ENCODE peak calls at places on chromosomes 16 and 17, in nine cellular contexts. One of them, this sample, is unnamed.

GRCh38 chr17:1727258-1727789 is 2.8 kb downstream of the WDR81 start:
- DNase-seq in NCI-H2029: no peak
- DNase-seq in amygdala: no peak
- DNase-seq in stimulated activated CD8-positive, alpha-beta memory T cell treated with anti-CD3 and anti-CD28 coated beads, Interleukin-2, amount 100 ng/mL, for 48 hours: no peak
- DNase-seq in GM12891: no peak
- DNase-seq in thoracic aorta: no peak
- DNase-seq in T47D: no peak
- DNase-seq in activated naive CD8-positive, alpha-beta T cell treated with anti-CD3 and anti-CD28 coated beads for 36 hours: no peak
- DNase-seq in fibroblast of pulmonary artery: no peak
- DNase-seq in this sample: no peak

GRCh38 chr17:63941162-63941561 is 9.0 kb upstream of the CD79B start:
- DNase-seq in NCI-H2029: no peak
- DNase-seq in amygdala: no peak
- DNase-seq in stimulated activated CD8-positive, alpha-beta memory T cell treated with anti-CD3 and anti-CD28 coated beads, Interleukin-2, amount 100 ng/mL, for 48 hours: no peak
- DNase-seq in GM12891: no peak
- DNase-seq in thoracic aorta: no peak
- DNase-seq in T47D: no peak
- DNase-seq in activated naive CD8-positive, alpha-beta T cell treated with anti-CD3 and anti-CD28 coated beads for 36 hours: no peak
- DNase-seq in fibroblast of pulmonary artery: no peak
- DNase-seq in this sample: no peak

GRCh38 chr16:85819711-85820110 is 20.2 kb downstream of the COX4I1 start:
- DNase-seq in NCI-H2029: no peak
- DNase-seq in amygdala: no peak
- DNase-seq in stimulated activated CD8-positive, alpha-beta memory T cell treated with anti-CD3 and anti-CD28 coated beads, Interleukin-2, amount 100 ng/mL, for 48 hours: no peak
- DNase-seq in GM12891: no peak
- DNase-seq in thoracic aorta: no peak
- DNase-seq in T47D: no peak
- DNase-seq in activated naive CD8-positive, alpha-beta T cell treated with anti-CD3 and anti-CD28 coated beads for 36 hours: no peak
- DNase-seq in fibroblast of pulmonary artery: no peak
- DNase-seq in this sample: no peak

GRCh38 chr16:67942510-67943255 is 1.2 kb downstream of the LCAT start:
- DNase-seq in NCI-H2029: no peak
- DNase-seq in amygdala: peak; percentile 39
- DNase-seq in stimulated activated CD8-positive, alpha-beta memory T cell treated with anti-CD3 and anti-CD28 coated beads, Interleukin-2, amount 100 ng/mL, for 48 hours: no peak
- DNase-seq in GM12891: no peak
- DNase-seq in thoracic aorta: no peak
- DNase-seq in T47D: no peak
- DNase-seq in activated naive CD8-positive, alpha-beta T cell treated with anti-CD3 and anti-CD28 coated beads for 36 hours: no peak
- DNase-seq in fibroblast of pulmonary artery: no peak
- DNase-seq in this sample: peak; percentile 96

GRCh38 chr17:50520483-50520882 is 12.1 kb upstream of the EPN3 start:
- DNase-seq in NCI-H2029: no peak
- DNase-seq in amygdala: no peak
- DNase-seq in stimulated activated CD8-positive, alpha-beta memory T cell treated with anti-CD3 and anti-CD28 coated beads, Interleukin-2, amount 100 ng/mL, for 48 hours: no peak
- DNase-seq in GM12891: no peak
- DNase-seq in thoracic aorta: no peak
- DNase-seq in T47D: no peak
- DNase-seq in activated naive CD8-positive, alpha-beta T cell treated with anti-CD3 and anti-CD28 coated beads for 36 hours: no peak
- DNase-seq in fibroblast of pulmonary artery: no peak
- DNase-seq in this sample: no peak

GRCh38 chr17:40727447-40728231 is 24.1 kb upstream of the KRT24 start:
- DNase-seq in NCI-H2029: no peak
- DNase-seq in amygdala: no peak
- DNase-seq in stimulated activated CD8-positive, alpha-beta memory T cell treated with anti-CD3 and anti-CD28 coated beads, Interleukin-2, amount 100 ng/mL, for 48 hours: no peak
- DNase-seq in GM12891: peak; percentile 29
- DNase-seq in thoracic aorta: no peak
- DNase-seq in T47D: no peak
- DNase-seq in activated naive CD8-positive, alpha-beta T cell treated with anti-CD3 and anti-CD28 coated beads for 36 hours: no peak
- DNase-seq in fibroblast of pulmonary artery: peak; percentile 13
- DNase-seq in this sample: no peak

GRCh38 chr17:7755095-7755890 is 37.7 kb downstream of the DNAH2 start:
- DNase-seq in NCI-H2029: no peak
- DNase-seq in amygdala: no peak
- DNase-seq in stimulated activated CD8-positive, alpha-beta memory T cell treated with anti-CD3 and anti-CD28 coated beads, Interleukin-2, amount 100 ng/mL, for 48 hours: no peak
- DNase-seq in GM12891: no peak
- DNase-seq in thoracic aorta: no peak
- DNase-seq in T47D: no peak
- DNase-seq in activated naive CD8-positive, alpha-beta T cell treated with anti-CD3 and anti-CD28 coated beads for 36 hours: no peak
- DNase-seq in fibroblast of pulmonary artery: no peak
- DNase-seq in this sample: no peak

GRCh38 chr16:20897253-20897896 is 2.8 kb downstream of the DCUN1D3 start:
- DNase-seq in NCI-H2029: no peak
- DNase-seq in amygdala: no peak
- DNase-seq in stimulated activated CD8-positive, alpha-beta memory T cell treated with anti-CD3 and anti-CD28 coated beads, Interleukin-2, amount 100 ng/mL, for 48 hours: no peak
- DNase-seq in GM12891: no peak
- DNase-seq in thoracic aorta: no peak
- DNase-seq in T47D: no peak
- DNase-seq in activated naive CD8-positive, alpha-beta T cell treated with anti-CD3 and anti-CD28 coated beads for 36 hours: no peak
- DNase-seq in fibroblast of pulmonary artery: peak; percentile 72
- DNase-seq in this sample: peak; percentile 51

GRCh38 chr16:84438971-84439696 is 65.3 kb downstream of the MEAK7 start:
- DNase-seq in NCI-H2029: no peak
- DNase-seq in amygdala: no peak
- DNase-seq in stimulated activated CD8-positive, alpha-beta memory T cell treated with anti-CD3 and anti-CD28 coated beads, Interleukin-2, amount 100 ng/mL, for 48 hours: no peak
- DNase-seq in GM12891: no peak
- DNase-seq in thoracic aorta: no peak
- DNase-seq in T47D: no peak
- DNase-seq in activated naive CD8-positive, alpha-beta T cell treated with anti-CD3 and anti-CD28 coated beads for 36 hours: no peak
- DNase-seq in fibroblast of pulmonary artery: no peak
- DNase-seq in this sample: no peak

GRCh38 chr16:80459331-80459777 is 81.4 kb upstream of the DYNLRB2 start:
- DNase-seq in NCI-H2029: no peak
- DNase-seq in amygdala: no peak
- DNase-seq in stimulated activated CD8-positive, alpha-beta memory T cell treated with anti-CD3 and anti-CD28 coated beads, Interleukin-2, amount 100 ng/mL, for 48 hours: no peak
- DNase-seq in GM12891: no peak
- DNase-seq in thoracic aorta: no peak
- DNase-seq in T47D: no peak
- DNase-seq in activated naive CD8-positive, alpha-beta T cell treated with anti-CD3 and anti-CD28 coated beads for 36 hours: no peak
- DNase-seq in fibroblast of pulmonary artery: no peak
- DNase-seq in this sample: peak; percentile 67

GRCh38 chr16:84054916-84055315 is 12.3 kb upstream of the SLC38A8 start:
- DNase-seq in NCI-H2029: no peak
- DNase-seq in amygdala: no peak
- DNase-seq in stimulated activated CD8-positive, alpha-beta memory T cell treated with anti-CD3 and anti-CD28 coated beads, Interleukin-2, amount 100 ng/mL, for 48 hours: no peak
- DNase-seq in GM12891: no peak
- DNase-seq in thoracic aorta: no peak
- DNase-seq in T47D: no peak
- DNase-seq in activated naive CD8-positive, alpha-beta T cell treated with anti-CD3 and anti-CD28 coated beads for 36 hours: no peak
- DNase-seq in fibroblast of pulmonary artery: no peak
- DNase-seq in this sample: no peak

GRCh38 chr16:31875112-31875803 is 1.7 kb downstream of the ZNF267 start:
- DNase-seq in NCI-H2029: no peak
- DNase-seq in amygdala: no peak
- DNase-seq in stimulated activated CD8-positive, alpha-beta memory T cell treated with anti-CD3 and anti-CD28 coated beads, Interleukin-2, amount 100 ng/mL, for 48 hours: no peak
- DNase-seq in GM12891: no peak
- DNase-seq in thoracic aorta: no peak
- DNase-seq in T47D: no peak
- DNase-seq in activated naive CD8-positive, alpha-beta T cell treated with anti-CD3 and anti-CD28 coated beads for 36 hours: no peak
- DNase-seq in fibroblast of pulmonary artery: peak; percentile 38
- DNase-seq in this sample: no peak

GRCh38 chr16:16186820-16187219 is 36.5 kb downstream of the ABCC6 start:
- DNase-seq in NCI-H2029: no peak
- DNase-seq in amygdala: no peak
- DNase-seq in stimulated activated CD8-positive, alpha-beta memory T cell treated with anti-CD3 and anti-CD28 coated beads, Interleukin-2, amount 100 ng/mL, for 48 hours: no peak
- DNase-seq in GM12891: no peak
- DNase-seq in thoracic aorta: no peak
- DNase-seq in T47D: no peak
- DNase-seq in activated naive CD8-positive, alpha-beta T cell treated with anti-CD3 and anti-CD28 coated beads for 36 hours: no peak
- DNase-seq in fibroblast of pulmonary artery: no peak
- DNase-seq in this sample: no peak

GRCh38 chr17:17412331-17412730 is 64.5 kb upstream of the MED9 start:
- DNase-seq in NCI-H2029: no peak
- DNase-seq in amygdala: no peak
- DNase-seq in stimulated activated CD8-positive, alpha-beta memory T cell treated with anti-CD3 and anti-CD28 coated beads, Interleukin-2, amount 100 ng/mL, for 48 hours: no peak
- DNase-seq in GM12891: no peak
- DNase-seq in thoracic aorta: no peak
- DNase-seq in T47D: no peak
- DNase-seq in activated naive CD8-positive, alpha-beta T cell treated with anti-CD3 and anti-CD28 coated beads for 36 hours: no peak
- DNase-seq in fibroblast of pulmonary artery: peak; percentile 71
- DNase-seq in this sample: no peak